ENCODE peak calls at places on chromosomes 2 and 18, in six cellular contexts. S is GM23248, Z is ascending aorta, B is fibroblast of lung, Q is aorta, I is neural progenitor cell. P is an unnamed sample.

GRCh38 chr2:207352978-207353377 is 176.8 kb upstream of the CREB1 start:
- DNase-seq in I (peak; percentile 14), Q (no peak), B (no peak), S (peak; percentile 56), Z (no peak), P (no peak)

GRCh38 chr2:181462032-181462431 is 4.8 kb downstream of the ITGA4 start:
- DNase-seq in Q (no peak), B (no peak), Z (no peak), I (no peak), S (no peak), P (no peak)

GRCh38 chr2:751474-751873 is 74.3 kb upstream of the TMEM18 start:
- DNase-seq in B (no peak), S (no peak), Z (no peak), Q (no peak), I (no peak), P (no peak)

GRCh38 chr2:237674731-237675276 is 47.4 kb downstream of the LRRFIP1 start:
- DNase-seq in B (peak; percentile 90), S (peak; percentile 86), Z (peak; percentile 83), Q (peak; percentile 93), I (peak; percentile 54), P (peak; percentile 73)

GRCh38 chr2:33598472-33599174 is 476 bp downstream of the FAM98A start:
- DNase-seq in I (peak; percentile 52), Q (peak; percentile 81), S (peak; percentile 81), Z (peak; percentile 16), B (peak; percentile 70), P (peak; percentile 28)

GRCh38 chr2:144471316-144472045 is 48.4 kb downstream of the ZEB2 start:
- DNase-seq in Q (no peak), S (no peak), I (peak; percentile 35), B (no peak), Z (no peak), P (no peak)

GRCh38 chr18:21391074-21391673 is 149.1 kb downstream of the GREB1L start:
- DNase-seq in I (no peak), B (peak; percentile 79), S (peak; percentile 85), Z (no peak), Q (no peak), P (peak; percentile 51)

GRCh38 chr2:30234180-30234971 is 3.0 kb downstream of the LBH start:
- DNase-seq in Q (no peak), I (peak; percentile 58), B (peak; percentile 98), S (peak; percentile 97), Z (no peak), P (no peak)

GRCh38 chr2:67290451-67290991 is 106.6 kb upstream of the ETAA1 start:
- DNase-seq in Q (no peak), S (peak; percentile 87), Z (no peak), I (no peak), B (peak; percentile 92), P (no peak)

GRCh38 chr2:42297322-42297936 is 63.6 kb downstream of the COX7A2L start:
- DNase-seq in I (no peak), B (no peak), Q (no peak), S (no peak), Z (no peak), P (peak; percentile 42)

GRCh38 chr2:151857650-151858049 is 29.4 kb upstream of the ARL5A start:
- DNase-seq in B (no peak), S (no peak), Q (no peak), I (no peak), Z (no peak), P (no peak)

GRCh38 chr2:47198985-47199451 is 43.9 kb upstream of the STPG4 start:
- DNase-seq in Z (no peak), S (peak; percentile 93), B (peak; percentile 100), I (no peak), Q (no peak), P (no peak)

GRCh38 chr2:191789791-191790190 is 57.1 kb downstream of the CAVIN2 start:
- DNase-seq in B (peak; percentile 84), S (no peak), I (no peak), Z (no peak), Q (no peak), P (no peak)

GRCh38 chr2:28361991-28362710 is 30.5 kb upstream of the FOSL2 start:
- DNase-seq in B (no peak), Z (no peak), Q (no peak), S (no peak), I (no peak), P (no peak)

GRCh38 chr18:70359071-70359470 is 70.2 kb downstream of the SOCS6 start:
- DNase-seq in B (no peak), S (no peak), I (no peak), Q (no peak), Z (no peak), P (no peak)

GRCh38 chr18:32771169-32771751 is 1.6 kb downstream of the KLHL14 start:
- DNase-seq in Q (no peak), S (no peak), I (peak; percentile 65), B (peak; percentile 18), Z (no peak), P (peak; percentile 7)

GRCh38 chr2:26723475-26723874 is 31.0 kb downstream of the KCNK3 start:
- DNase-seq in I (no peak), S (no peak), Z (no peak), B (no peak), Q (no peak), P (no peak)

GRCh38 chr18:13614701-13615288 is 111.6 kb downstream of the FAM210A start:
- DNase-seq in S (no peak), B (no peak), Q (peak; percentile 83), I (no peak), Z (no peak), P (peak; percentile 31)

GRCh38 chr2:26631401-26631800 is 9.8 kb downstream of the CIB4 start:
- DNase-seq in Q (no peak), S (no peak), B (no peak), Z (no peak), I (no peak), P (no peak)

GRCh38 chr18:58116815-58117214 is 72.8 kb downstream of the NEDD4L start:
- DNase-seq in Q (no peak), I (no peak), S (no peak), Z (no peak), B (no peak), P (no peak)

GRCh38 chr2:222448806-222449205 is 24.5 kb downstream of the SGPP2 start:
- DNase-seq in Q (no peak), S (peak; percentile 38), B (peak; percentile 30), I (no peak), Z (no peak), P (peak; percentile 7)

GRCh38 chr2:239630618-239631286 is 229.9 kb upstream of the HDAC4 start:
- DNase-seq in S (peak; percentile 98), Q (no peak), B (peak; percentile 82), Z (no peak), I (no peak), P (no peak)

GRCh38 chr2:58913082-58913726 is 672.1 kb upstream of the FANCL start:
- DNase-seq in Z (no peak), S (no peak), I (peak; percentile 48), B (no peak), Q (no peak), P (no peak)

GRCh38 chr18:69705987-69706386 is 241.7 kb downstream of the CD226 start:
- DNase-seq in Q (no peak), S (no peak), I (no peak), Z (no peak), B (no peak), P (no peak)

GRCh38 chr2:58974426-58974825 is 733.3 kb upstream of the FANCL start:
- DNase-seq in S (no peak), Z (no peak), B (no peak), I (no peak), Q (no peak), P (no peak)

GRCh38 chr2:197827618-197828017 is 23.2 kb downstream of the PLCL1 start:
- DNase-seq in S (peak; percentile 66), I (no peak), Q (no peak), Z (no peak), B (peak; percentile 33), P (no peak)

GRCh38 chr2:64698668-64699444 is 45.1 kb upstream of the SERTAD2 start:
- DNase-seq in B (peak; percentile 96), Q (no peak), I (no peak), Z (no peak), S (peak; percentile 94), P (peak; percentile 27)

DNA sequence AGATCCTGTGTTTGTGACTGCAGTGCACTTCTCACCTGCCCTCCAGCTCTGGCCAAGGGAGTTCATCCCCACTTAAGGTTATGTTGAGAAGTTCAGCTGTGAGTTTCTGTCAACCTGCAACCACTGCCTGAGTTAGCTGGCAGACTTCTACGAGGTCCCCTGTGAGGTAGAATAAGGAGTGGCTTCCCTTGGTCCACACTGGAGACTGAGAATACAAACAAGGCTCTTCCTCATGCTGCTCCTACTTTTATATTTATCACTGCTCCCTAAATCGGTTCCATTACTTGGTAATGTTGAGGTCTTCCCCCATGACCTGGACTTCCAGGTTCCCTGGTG is 353.2 kb upstream of the CWC22 start:
- DNase-seq in Z (no peak), Q (no peak), S (no peak), I (no peak), B (no peak), P (no peak)
- H3K4me3 ChIP-seq in Z (no peak overlapping the region), Q (no peak overlapping the region), S (no peak overlapping the region), I (no peak overlapping the region), B (no peak overlapping the region), P (no peak overlapping the region)

DNA sequence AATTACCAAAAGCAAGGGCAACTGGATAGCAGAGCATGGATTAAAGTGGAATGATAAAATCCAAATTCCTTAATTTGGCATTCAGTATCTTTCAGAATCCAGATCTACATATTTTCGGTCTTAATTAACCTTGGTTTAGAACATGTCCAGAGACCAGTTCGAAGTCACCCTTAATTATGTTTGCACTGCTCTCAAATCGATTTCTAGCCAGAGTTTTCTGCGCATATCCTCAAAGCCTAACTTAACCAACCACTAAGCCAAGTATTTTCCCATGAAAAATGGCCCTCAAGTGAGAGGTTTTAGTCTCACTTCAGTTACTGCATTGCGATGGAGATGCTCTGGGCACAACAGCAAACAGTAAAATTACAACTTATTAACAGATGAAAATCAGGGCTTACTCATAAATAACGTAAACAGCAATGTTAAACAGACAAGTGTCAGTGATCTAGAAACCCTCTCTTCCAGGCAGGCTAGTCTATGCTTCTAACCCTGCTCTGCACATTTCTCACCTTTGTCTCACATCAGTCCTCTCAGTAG is 4.5 kb downstream of the RTN4 start:
- DNase-seq in Z (no peak), I (no peak), S (peak; percentile 33), B (no peak), Q (no peak), P (no peak)
- H3K27ac ChIP-seq in Z (peak overlapping the region; percentile 10), I (no peak overlapping the region), S (peak overlapping the region; percentile 98), B (peak overlapping the region; percentile 6), Q (no peak overlapping the region), P (no peak overlapping the region)

GRCh38 chr18:48947583-48947982 is 3.2 kb downstream of the SMAD7 start:
- DNase-seq in I (no peak), Z (no peak), S (peak; percentile 71), B (no peak), Q (peak; percentile 86), P (no peak)
- H3K4me3 ChIP-seq in I (no peak overlapping the region), Z (peak overlapping the region; percentile 94), S (peak overlapping the region; percentile 87), B (peak overlapping the region; percentile 88), Q (peak overlapping the region; percentile 99), P (peak overlapping the region; percentile 91)

GRCh38 chr2:158715352-158715751 is 79.8 kb upstream of the DAPL1 start:
- DNase-seq in Z (no peak), S (no peak), B (no peak), Q (no peak), I (no peak), P (peak; percentile 78)
- H3K27ac ChIP-seq in Z (no peak overlapping the region), S (no peak overlapping the region), B (no peak overlapping the region), Q (no peak overlapping the region), I (no peak overlapping the region), P (no peak overlapping the region)

P was measured in small intestine.